ENCODE peak calls at places on chromosomes 11 and 22, in nine cellular contexts. One of them, this sample, is unnamed.

GRCh38 chr22:49013707-49014106 is 814.0 kb downstream of the BRD1 start:
- DNase-seq in omental fat pad: no peak
- DNase-seq in breast epithelium: no peak
- DNase-seq in GM23338: no peak
- DNase-seq in tibial artery: peak
- DNase-seq in Peyer's patch: no peak
- DNase-seq in fibroblast of mammary gland: no peak
- DNase-seq in ovary: no peak
- DNase-seq in adrenal gland: no peak
- DNase-seq in this sample: no peak

GRCh38 chr22:39776295-39776694 is 117.3 kb downstream of the ENTHD1 start:
- DNase-seq in ovary: no peak
- DNase-seq in fibroblast of mammary gland: no peak
- DNase-seq in tibial artery: no peak
- DNase-seq in GM23338: no peak
- DNase-seq in Peyer's patch: no peak
- DNase-seq in breast epithelium: no peak
- DNase-seq in adrenal gland: no peak
- DNase-seq in omental fat pad: no peak
- DNase-seq in this sample: no peak

GRCh38 chr11:124756753-124757227 is 4.7 kb upstream of the VSIG2 start:
- DNase-seq in GM23338: peak
- DNase-seq in omental fat pad: no peak
- DNase-seq in breast epithelium: no peak
- DNase-seq in tibial artery: no peak
- DNase-seq in adrenal gland: no peak
- DNase-seq in ovary: no peak
- DNase-seq in fibroblast of mammary gland: no peak
- DNase-seq in Peyer's patch: no peak
- DNase-seq in this sample: no peak

GRCh38 chr11:35061516-35062440 is 77.2 kb upstream of the CD44 start:
- DNase-seq in tibial artery: no peak
- DNase-seq in Peyer's patch: no peak
- DNase-seq in ovary: no peak
- DNase-seq in adrenal gland: no peak
- DNase-seq in GM23338: no peak
- DNase-seq in breast epithelium: no peak
- DNase-seq in fibroblast of mammary gland: peak
- DNase-seq in omental fat pad: no peak
- DNase-seq in this sample: no peak

GRCh38 chr11:66685276-66686099 is 7.8 kb upstream of the RBM4B start:
- DNase-seq in tibial artery: peak
- DNase-seq in fibroblast of mammary gland: no peak
- DNase-seq in omental fat pad: no peak
- DNase-seq in breast epithelium: no peak
- DNase-seq in adrenal gland: no peak
- DNase-seq in ovary: no peak
- DNase-seq in GM23338: no peak
- DNase-seq in Peyer's patch: no peak
- DNase-seq in this sample: peak

GRCh38 chr11:2987881-2988280 is 4.2 kb downstream of the NAP1L4 start:
- DNase-seq in ovary: no peak
- DNase-seq in tibial artery: no peak
- DNase-seq in Peyer's patch: no peak
- DNase-seq in breast epithelium: no peak
- DNase-seq in GM23338: no peak
- DNase-seq in fibroblast of mammary gland: no peak
- DNase-seq in omental fat pad: no peak
- DNase-seq in adrenal gland: no peak
- DNase-seq in this sample: no peak

GRCh38 chr22:46830001-46830715 is 67.7 kb downstream of the TBC1D22A start:
- DNase-seq in tibial artery: peak
- DNase-seq in omental fat pad: no peak
- DNase-seq in adrenal gland: peak
- DNase-seq in GM23338: no peak
- DNase-seq in Peyer's patch: no peak
- DNase-seq in breast epithelium: no peak
- DNase-seq in ovary: no peak
- DNase-seq in fibroblast of mammary gland: peak
- DNase-seq in this sample: no peak

GRCh38 chr22:17167486-17167885 is 8.4 kb upstream of the HDHD5 start:
- DNase-seq in GM23338: no peak
- DNase-seq in tibial artery: peak
- DNase-seq in omental fat pad: no peak
- DNase-seq in adrenal gland: peak
- DNase-seq in fibroblast of mammary gland: no peak
- DNase-seq in Peyer's patch: no peak
- DNase-seq in breast epithelium: no peak
- DNase-seq in ovary: peak
- DNase-seq in this sample: no peak

GRCh38 chr11:3849297-3849874 is 6.1 kb upstream of the STIM1 start:
- DNase-seq in GM23338: peak
- DNase-seq in tibial artery: no peak
- DNase-seq in Peyer's patch: peak
- DNase-seq in fibroblast of mammary gland: peak
- DNase-seq in adrenal gland: peak
- DNase-seq in ovary: no peak
- DNase-seq in omental fat pad: no peak
- DNase-seq in breast epithelium: no peak
- DNase-seq in this sample: no peak

GRCh38 chr11:95132956-95133355 is 43.3 kb downstream of the ENDOD1 start:
- DNase-seq in omental fat pad: no peak
- DNase-seq in GM23338: no peak
- DNase-seq in breast epithelium: no peak
- DNase-seq in adrenal gland: no peak
- DNase-seq in fibroblast of mammary gland: no peak
- DNase-seq in Peyer's patch: no peak
- DNase-seq in ovary: no peak
- DNase-seq in tibial artery: no peak
- DNase-seq in this sample: no peak

GRCh38 chr11:123430736-123431356 is 777 bp downstream of the GRAMD1B start:
- DNase-seq in breast epithelium: no peak
- DNase-seq in fibroblast of mammary gland: no peak
- DNase-seq in ovary: peak
- DNase-seq in adrenal gland: peak
- DNase-seq in Peyer's patch: peak
- DNase-seq in tibial artery: peak
- DNase-seq in omental fat pad: no peak
- DNase-seq in GM23338: peak
- DNase-seq in this sample: peak

GRCh38 chr11:7251487-7251835 is 243 bp upstream of the SYT9 start:
- DNase-seq in GM23338: no peak
- DNase-seq in tibial artery: no peak
- DNase-seq in omental fat pad: no peak
- DNase-seq in fibroblast of mammary gland: no peak
- DNase-seq in adrenal gland: no peak
- DNase-seq in Peyer's patch: no peak
- DNase-seq in ovary: no peak
- DNase-seq in breast epithelium: no peak
- DNase-seq in this sample: no peak

GRCh38 chr11:16347928-16348685 is 8.2 kb downstream of the SOX6 start:
- DNase-seq in fibroblast of mammary gland: peak
- DNase-seq in breast epithelium: no peak
- DNase-seq in omental fat pad: no peak
- DNase-seq in ovary: no peak
- DNase-seq in adrenal gland: no peak
- DNase-seq in Peyer's patch: no peak
- DNase-seq in tibial artery: no peak
- DNase-seq in GM23338: no peak
- DNase-seq in this sample: no peak

GRCh38 chr11:20407344-20407743 is 19.8 kb downstream of the PRMT3 start:
- DNase-seq in adrenal gland: no peak
- DNase-seq in omental fat pad: no peak
- DNase-seq in tibial artery: no peak
- DNase-seq in ovary: no peak
- DNase-seq in Peyer's patch: no peak
- DNase-seq in fibroblast of mammary gland: peak
- DNase-seq in GM23338: no peak
- DNase-seq in breast epithelium: no peak
- DNase-seq in this sample: no peak

GRCh38 chr11:82750643-82751139 is 17.0 kb upstream of the FAM181B start:
- DNase-seq in GM23338: peak
- DNase-seq in Peyer's patch: no peak
- DNase-seq in adrenal gland: no peak
- DNase-seq in tibial artery: no peak
- DNase-seq in breast epithelium: no peak
- DNase-seq in fibroblast of mammary gland: no peak
- DNase-seq in ovary: no peak
- DNase-seq in omental fat pad: no peak
- DNase-seq in this sample: no peak

GRCh38 chr11:119491753-119492455 is 68.9 kb upstream of the THY1 start:
- DNase-seq in adrenal gland: no peak
- DNase-seq in breast epithelium: no peak
- DNase-seq in GM23338: peak
- DNase-seq in tibial artery: no peak
- DNase-seq in omental fat pad: no peak
- DNase-seq in Peyer's patch: no peak
- DNase-seq in fibroblast of mammary gland: peak
- DNase-seq in ovary: no peak
- DNase-seq in this sample: no peak

DNA sequence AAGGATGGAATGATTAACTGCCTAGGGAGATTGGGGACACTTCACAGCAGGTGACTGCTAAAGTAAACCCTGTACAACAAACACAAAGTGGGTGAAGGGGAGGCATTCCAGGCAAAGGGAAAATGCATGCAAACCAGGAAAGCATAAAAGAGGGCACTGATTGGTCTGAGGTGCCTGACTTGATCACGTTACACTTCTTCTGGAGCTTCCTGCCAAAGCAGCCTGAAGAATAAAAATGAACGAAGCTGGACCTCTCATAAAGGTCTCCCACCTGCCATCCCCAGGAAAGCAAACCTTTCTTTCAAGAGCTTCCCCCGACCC is 46.7 kb upstream of the SCUBE2 start:
- DNase-seq in omental fat pad: no peak
- DNase-seq in adrenal gland: no peak
- DNase-seq in Peyer's patch: no peak
- DNase-seq in fibroblast of mammary gland: no peak
- DNase-seq in ovary: no peak
- DNase-seq in GM23338: no peak
- DNase-seq in breast epithelium: no peak
- DNase-seq in tibial artery: no peak
- DNase-seq in this sample: no peak
- TF ChIP-seq CTCF in omental fat pad: no peak
- TF ChIP-seq CTCF in adrenal gland: no peak
- TF ChIP-seq CTCF in Peyer's patch: no peak
- TF ChIP-seq CTCF in fibroblast of mammary gland: no peak
- TF ChIP-seq CTCF in ovary: no peak
- TF ChIP-seq CTCF in GM23338: no peak
- TF ChIP-seq CTCF in breast epithelium: no peak
- TF ChIP-seq CTCF in tibial artery: no peak
- TF ChIP-seq CTCF in this sample: no peak

DNA sequence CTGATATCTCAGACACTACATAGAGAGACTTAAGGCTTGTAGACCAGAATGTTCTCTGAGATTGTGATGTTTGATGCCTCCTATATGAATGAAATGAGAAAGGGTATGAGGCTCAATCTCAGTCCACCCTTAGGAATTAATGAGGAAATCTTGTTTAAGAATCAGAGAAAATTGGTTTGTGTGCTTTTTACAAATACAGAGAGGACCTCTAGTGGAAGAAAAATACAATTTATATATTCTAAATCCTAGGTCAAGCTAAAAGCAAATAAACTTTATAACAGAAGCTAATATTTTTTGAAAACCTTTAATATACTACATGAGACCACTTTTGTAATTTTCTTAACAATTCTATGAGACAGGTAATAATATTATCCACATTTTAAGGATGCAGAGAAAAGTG is 5.0 kb upstream of the OR52H1 start:
- DNase-seq in ovary: no peak
- DNase-seq in GM23338: no peak
- DNase-seq in Peyer's patch: no peak
- DNase-seq in adrenal gland: no peak
- DNase-seq in tibial artery: no peak
- DNase-seq in omental fat pad: no peak
- DNase-seq in breast epithelium: no peak
- DNase-seq in fibroblast of mammary gland: peak
- DNase-seq in this sample: no peak
- TF ChIP-seq CTCF in ovary: no peak
- TF ChIP-seq CTCF in GM23338: peak
- TF ChIP-seq CTCF in Peyer's patch: no peak
- TF ChIP-seq CTCF in adrenal gland: peak
- TF ChIP-seq CTCF in tibial artery: no peak
- TF ChIP-seq CTCF in omental fat pad: no peak
- TF ChIP-seq CTCF in breast epithelium: no peak
- TF ChIP-seq CTCF in fibroblast of mammary gland: no peak
- TF ChIP-seq CTCF in this sample: no peak

DNA sequence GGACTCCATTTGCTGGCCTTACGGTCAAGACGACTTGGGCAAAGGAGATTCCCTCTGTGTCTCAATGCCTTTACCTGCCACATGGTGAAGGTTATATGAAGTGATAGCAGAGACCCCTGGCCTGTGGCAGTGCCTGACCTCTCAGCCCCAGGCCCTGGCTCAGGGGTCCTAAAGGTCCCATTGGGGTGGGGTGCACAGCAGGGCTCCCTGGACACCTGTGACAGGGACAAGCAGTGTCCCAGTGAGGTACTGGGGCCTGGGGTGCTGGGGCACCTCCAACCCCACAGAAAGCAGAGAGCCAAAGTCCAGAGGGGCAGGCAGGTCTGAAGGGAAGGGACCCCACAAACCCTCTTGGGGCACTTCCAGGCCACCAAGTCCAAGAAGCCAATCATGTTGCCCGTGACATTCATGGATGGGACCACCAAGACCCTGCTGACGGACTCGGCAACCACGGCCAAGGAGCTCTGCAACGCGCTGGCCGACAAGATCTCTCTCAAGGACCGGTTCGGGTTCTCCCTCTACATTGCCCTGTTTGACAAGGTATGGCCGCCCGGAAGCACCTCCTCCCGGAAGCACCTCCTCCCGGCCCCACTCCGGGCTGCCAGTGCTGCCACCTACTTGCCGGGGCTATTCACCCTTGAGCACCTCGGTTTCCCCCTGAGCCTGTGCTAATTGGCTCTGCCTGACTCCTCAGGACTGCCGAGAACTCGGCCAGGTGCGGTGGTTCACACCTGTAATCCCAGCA is 62.5 kb downstream of the MYO7A start:
- DNase-seq in GM23338: no peak
- DNase-seq in adrenal gland: no peak
- DNase-seq in omental fat pad: no peak
- DNase-seq in ovary: no peak
- DNase-seq in fibroblast of mammary gland: no peak
- DNase-seq in Peyer's patch: no peak
- DNase-seq in breast epithelium: no peak
- DNase-seq in tibial artery: no peak
- DNase-seq in this sample: no peak
- TF ChIP-seq CTCF in GM23338: no peak
- TF ChIP-seq CTCF in adrenal gland: no peak
- TF ChIP-seq CTCF in omental fat pad: no peak
- TF ChIP-seq CTCF in ovary: no peak
- TF ChIP-seq CTCF in fibroblast of mammary gland: no peak
- TF ChIP-seq CTCF in Peyer's patch: no peak
- TF ChIP-seq CTCF in breast epithelium: no peak
- TF ChIP-seq CTCF in tibial artery: no peak
- TF ChIP-seq CTCF in this sample: no peak

DNA sequence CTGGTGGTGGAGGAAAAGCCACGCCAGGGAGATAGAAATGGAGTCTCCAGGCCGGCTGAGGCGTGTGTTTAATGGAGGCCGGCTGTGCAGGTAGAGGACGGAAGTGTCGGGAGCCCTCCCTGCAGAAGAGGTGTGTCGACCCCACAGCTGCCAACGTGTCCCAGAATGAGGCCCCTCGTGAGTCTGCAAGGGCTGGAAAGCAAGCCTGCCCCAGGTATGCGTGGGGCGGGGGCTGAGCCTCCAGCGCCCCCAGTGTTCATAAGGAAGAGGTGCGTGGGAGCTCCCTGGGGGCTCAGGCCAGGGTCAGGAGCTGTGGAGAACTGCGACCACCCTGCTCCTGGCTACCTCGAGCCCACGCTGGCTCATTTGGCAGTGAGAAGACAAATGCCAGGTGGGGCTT is 38.0 kb upstream of the JAM3 start:
- DNase-seq in GM23338: peak
- DNase-seq in omental fat pad: no peak
- DNase-seq in fibroblast of mammary gland: no peak
- DNase-seq in ovary: no peak
- DNase-seq in breast epithelium: no peak
- DNase-seq in Peyer's patch: no peak
- DNase-seq in tibial artery: no peak
- DNase-seq in adrenal gland: no peak
- DNase-seq in this sample: no peak
- TF ChIP-seq CTCF in GM23338: peak
- TF ChIP-seq CTCF in omental fat pad: no peak
- TF ChIP-seq CTCF in fibroblast of mammary gland: no peak
- TF ChIP-seq CTCF in ovary: no peak
- TF ChIP-seq CTCF in breast epithelium: no peak
- TF ChIP-seq CTCF in Peyer's patch: no peak
- TF ChIP-seq CTCF in tibial artery: no peak
- TF ChIP-seq CTCF in adrenal gland: no peak
- TF ChIP-seq CTCF in this sample: no peak